ENCODE peak calls at places on chromosome 7, in eight cellular contexts. One of them, this sample, is unnamed.

GRCh38 chr7:124649397-124650029 is 116.1 kb downstream of the GPR37 start:
- DNase-seq in cardiac muscle cell: no peak
- DNase-seq in choroid plexus epithelial cell: no peak
- DNase-seq in psoas muscle: no peak
- DNase-seq in endothelial cell: no peak
- DNase-seq in neural crest cell: no peak
- DNase-seq in AG04450: no peak
- DNase-seq in H9: no peak
- DNase-seq in this sample: no peak

GRCh38 chr7:69811682-69812344 is 213.5 kb downstream of the AUTS2 start:
- DNase-seq in cardiac muscle cell: no peak
- DNase-seq in choroid plexus epithelial cell: no peak
- DNase-seq in psoas muscle: no peak
- DNase-seq in endothelial cell: no peak
- DNase-seq in neural crest cell: no peak
- DNase-seq in AG04450: no peak
- DNase-seq in H9: no peak
- DNase-seq in this sample: no peak

GRCh38 chr7:132580717-132581285 is 4.5 kb upstream of the PLXNA4 start:
- DNase-seq in cardiac muscle cell: peak
- DNase-seq in choroid plexus epithelial cell: peak
- DNase-seq in psoas muscle: peak
- DNase-seq in endothelial cell: peak
- DNase-seq in neural crest cell: peak
- DNase-seq in AG04450: peak
- DNase-seq in H9: peak
- DNase-seq in this sample: peak

GRCh38 chr7:24213311-24213710 is 70.7 kb upstream of the NPY start:
- DNase-seq in cardiac muscle cell: peak
- DNase-seq in choroid plexus epithelial cell: no peak
- DNase-seq in psoas muscle: no peak
- DNase-seq in endothelial cell: no peak
- DNase-seq in neural crest cell: no peak
- DNase-seq in AG04450: no peak
- DNase-seq in H9: no peak
- DNase-seq in this sample: no peak

GRCh38 chr7:149777551-149778326 is 4.4 kb upstream of the ZNF467 start:
- DNase-seq in cardiac muscle cell: no peak
- DNase-seq in choroid plexus epithelial cell: no peak
- DNase-seq in psoas muscle: no peak
- DNase-seq in endothelial cell: no peak
- DNase-seq in neural crest cell: no peak
- DNase-seq in AG04450: no peak
- DNase-seq in H9: no peak
- DNase-seq in this sample: no peak

GRCh38 chr7:133601607-133602006 is 348.7 kb downstream of the EXOC4 start:
- DNase-seq in cardiac muscle cell: no peak
- DNase-seq in choroid plexus epithelial cell: no peak
- DNase-seq in psoas muscle: no peak
- DNase-seq in endothelial cell: no peak
- DNase-seq in neural crest cell: no peak
- DNase-seq in AG04450: no peak
- DNase-seq in H9: no peak
- DNase-seq in this sample: no peak

GRCh38 chr7:103915958-103916357 is 73.5 kb downstream of the RELN start:
- DNase-seq in cardiac muscle cell: no peak
- DNase-seq in choroid plexus epithelial cell: peak
- DNase-seq in psoas muscle: no peak
- DNase-seq in endothelial cell: no peak
- DNase-seq in neural crest cell: no peak
- DNase-seq in AG04450: no peak
- DNase-seq in H9: no peak
- DNase-seq in this sample: peak

GRCh38 chr7:17489987-17490386 is 191.5 kb downstream of the AHR start:
- DNase-seq in cardiac muscle cell: no peak
- DNase-seq in choroid plexus epithelial cell: no peak
- DNase-seq in psoas muscle: no peak
- DNase-seq in endothelial cell: no peak
- DNase-seq in neural crest cell: no peak
- DNase-seq in AG04450: no peak
- DNase-seq in H9: no peak
- DNase-seq in this sample: peak

GRCh38 chr7:158126661-158127060 is 461.0 kb downstream of the PTPRN2 start:
- DNase-seq in cardiac muscle cell: no peak
- DNase-seq in choroid plexus epithelial cell: no peak
- DNase-seq in psoas muscle: peak
- DNase-seq in endothelial cell: no peak
- DNase-seq in neural crest cell: no peak
- DNase-seq in AG04450: no peak
- DNase-seq in H9: no peak
- DNase-seq in this sample: no peak

GRCh38 chr7:93016681-93017349 is 101.0 kb downstream of the SAMD9 start:
- DNase-seq in cardiac muscle cell: no peak
- DNase-seq in choroid plexus epithelial cell: no peak
- DNase-seq in psoas muscle: no peak
- DNase-seq in endothelial cell: no peak
- DNase-seq in neural crest cell: no peak
- DNase-seq in AG04450: no peak
- DNase-seq in H9: no peak
- DNase-seq in this sample: no peak

GRCh38 chr7:44634187-44634838 is 27.9 kb downstream of the OGDH start:
- DNase-seq in cardiac muscle cell: no peak
- DNase-seq in choroid plexus epithelial cell: no peak
- DNase-seq in psoas muscle: no peak
- DNase-seq in endothelial cell: no peak
- DNase-seq in neural crest cell: no peak
- DNase-seq in AG04450: no peak
- DNase-seq in H9: no peak
- DNase-seq in this sample: no peak

DNA sequence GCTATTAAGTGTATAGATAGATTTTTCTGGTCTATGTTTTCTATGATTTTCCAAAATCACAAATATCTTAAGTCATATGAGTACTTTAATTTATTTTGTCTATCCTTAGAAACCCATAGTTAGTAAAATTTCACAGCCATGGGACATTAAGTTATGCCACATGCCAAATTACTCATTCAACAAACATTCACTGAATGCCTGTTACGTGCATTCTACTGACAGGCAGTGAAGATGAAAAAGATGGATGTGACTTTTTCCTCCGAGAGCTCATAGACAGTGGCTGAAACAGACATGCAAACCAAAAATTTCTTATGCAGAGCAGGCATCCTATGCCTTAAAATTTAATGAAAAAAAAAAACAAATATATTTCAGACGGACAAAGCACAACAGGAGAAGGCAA is 84.9 kb downstream of the CHRM2 start:
- DNase-seq in cardiac muscle cell: no peak
- DNase-seq in choroid plexus epithelial cell: peak
- DNase-seq in psoas muscle: no peak
- DNase-seq in endothelial cell: no peak
- DNase-seq in neural crest cell: no peak
- DNase-seq in AG04450: peak
- DNase-seq in H9: no peak
- DNase-seq in this sample: peak
- TF ChIP-seq CTCF in cardiac muscle cell: no peak
- TF ChIP-seq CTCF in choroid plexus epithelial cell: no peak
- TF ChIP-seq CTCF in psoas muscle: no peak
- TF ChIP-seq CTCF in endothelial cell: no peak
- TF ChIP-seq CTCF in neural crest cell: no peak
- TF ChIP-seq CTCF in AG04450: no peak
- TF ChIP-seq CTCF in H9: no peak
- TF ChIP-seq CTCF in this sample: no peak

DNA sequence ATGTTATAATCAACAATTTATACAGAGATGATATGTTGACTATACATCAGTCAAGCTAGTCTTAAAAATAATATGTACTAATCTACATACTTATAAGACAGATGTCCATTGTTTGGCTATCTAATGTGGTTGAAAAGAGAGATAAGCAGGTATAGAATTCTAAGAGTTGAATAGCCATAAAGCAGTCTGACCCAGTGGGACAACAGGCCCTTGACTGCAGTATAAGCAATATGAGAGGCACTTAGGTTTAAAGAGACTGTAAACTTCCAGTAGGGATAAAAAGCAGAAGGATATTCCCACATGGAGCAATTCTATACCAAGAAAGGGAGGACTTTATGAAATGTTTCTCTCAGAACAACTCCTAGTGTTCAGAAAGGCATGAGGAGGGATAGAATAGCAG is 139.3 kb downstream of the ELAPOR2 start:
- DNase-seq in cardiac muscle cell: no peak
- DNase-seq in choroid plexus epithelial cell: no peak
- DNase-seq in psoas muscle: no peak
- DNase-seq in endothelial cell: no peak
- DNase-seq in neural crest cell: no peak
- DNase-seq in AG04450: no peak
- DNase-seq in H9: no peak
- DNase-seq in this sample: no peak
- TF ChIP-seq CTCF in cardiac muscle cell: no peak
- TF ChIP-seq CTCF in choroid plexus epithelial cell: no peak
- TF ChIP-seq CTCF in psoas muscle: no peak
- TF ChIP-seq CTCF in endothelial cell: no peak
- TF ChIP-seq CTCF in neural crest cell: no peak
- TF ChIP-seq CTCF in AG04450: no peak
- TF ChIP-seq CTCF in H9: no peak
- TF ChIP-seq CTCF in this sample: no peak

GRCh38 chr7:139361523-139361922 is 1.8 kb downstream of the LUC7L2 start:
- DNase-seq in cardiac muscle cell: no peak
- DNase-seq in choroid plexus epithelial cell: no peak
- DNase-seq in psoas muscle: no peak
- DNase-seq in endothelial cell: no peak
- DNase-seq in neural crest cell: no peak
- DNase-seq in AG04450: no peak
- DNase-seq in H9: no peak
- DNase-seq in this sample: no peak

GRCh38 chr7:139358541-139359365 is 941 bp upstream of the LUC7L2 start:
- DNase-seq in cardiac muscle cell: no peak
- DNase-seq in choroid plexus epithelial cell: peak
- DNase-seq in psoas muscle: no peak
- DNase-seq in endothelial cell: no peak
- DNase-seq in neural crest cell: no peak
- DNase-seq in AG04450: no peak
- DNase-seq in H9: no peak
- DNase-seq in this sample: peak

GRCh38 chr7:139360948-139361307 is 1.2 kb downstream of the LUC7L2 start:
- DNase-seq in cardiac muscle cell: no peak
- DNase-seq in choroid plexus epithelial cell: no peak
- DNase-seq in psoas muscle: no peak
- DNase-seq in endothelial cell: no peak
- DNase-seq in neural crest cell: no peak
- DNase-seq in AG04450: no peak
- DNase-seq in H9: no peak
- DNase-seq in this sample: no peak

GRCh38 chr7:139360210-139360947 is 685 bp downstream of the LUC7L2 start:
- DNase-seq in cardiac muscle cell: peak
- DNase-seq in choroid plexus epithelial cell: peak
- DNase-seq in psoas muscle: peak
- DNase-seq in endothelial cell: peak
- DNase-seq in neural crest cell: peak
- DNase-seq in AG04450: peak
- DNase-seq in H9: peak
- DNase-seq in this sample: peak

DNA sequence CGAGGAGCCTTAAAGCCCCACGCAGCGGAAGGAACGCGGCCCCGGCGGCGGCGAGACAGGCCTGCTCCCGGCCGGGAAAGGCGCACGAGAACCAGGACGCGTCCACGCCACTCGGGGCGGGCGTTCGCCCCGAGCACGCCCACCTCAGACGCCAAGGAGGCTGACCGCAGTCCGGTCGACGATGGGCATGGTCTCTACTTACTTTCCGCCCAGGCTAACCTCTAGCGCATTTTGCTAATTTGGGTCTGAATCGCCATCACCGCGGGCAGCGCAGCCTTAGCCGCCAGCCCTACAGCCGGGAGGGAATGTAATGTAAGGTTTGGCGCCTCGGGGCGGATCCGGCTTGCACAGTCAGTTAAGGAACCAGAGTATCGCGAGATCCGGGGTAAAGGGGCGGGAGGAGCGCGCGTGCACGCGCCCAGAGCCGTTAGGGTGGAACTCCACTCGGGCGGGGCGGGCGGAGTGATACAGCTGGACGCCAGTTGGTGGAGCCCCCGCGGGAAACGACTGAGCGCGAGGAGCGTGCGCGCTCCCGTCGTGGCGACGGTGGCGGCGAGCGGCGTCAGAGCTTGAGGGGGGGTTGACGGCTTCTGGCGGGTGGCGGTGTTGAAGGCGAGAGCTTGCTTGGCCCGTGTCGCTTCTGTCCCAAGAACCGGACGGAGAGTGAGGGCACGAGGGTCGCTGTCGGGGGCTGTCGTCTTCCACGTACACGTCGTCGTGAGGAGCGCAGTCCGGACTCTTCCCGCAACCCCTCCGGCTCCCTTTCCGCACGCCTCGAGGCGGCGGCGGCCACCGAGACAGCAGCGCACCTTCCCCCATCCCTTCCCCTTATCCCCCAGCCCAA is at the start of gene LUC7L2:
- DNase-seq in cardiac muscle cell: peak
- DNase-seq in choroid plexus epithelial cell: peak
- DNase-seq in psoas muscle: peak
- DNase-seq in endothelial cell: peak
- DNase-seq in neural crest cell: peak
- DNase-seq in AG04450: peak
- DNase-seq in H9: peak
- DNase-seq in this sample: peak
- TF ChIP-seq CTCF in cardiac muscle cell: no peak
- TF ChIP-seq CTCF in choroid plexus epithelial cell: peak
- TF ChIP-seq CTCF in psoas muscle: no peak
- TF ChIP-seq CTCF in endothelial cell: no peak
- TF ChIP-seq CTCF in neural crest cell: no peak
- TF ChIP-seq CTCF in AG04450: no peak
- TF ChIP-seq CTCF in H9: no peak
- TF ChIP-seq CTCF in this sample: no peak

DNA sequence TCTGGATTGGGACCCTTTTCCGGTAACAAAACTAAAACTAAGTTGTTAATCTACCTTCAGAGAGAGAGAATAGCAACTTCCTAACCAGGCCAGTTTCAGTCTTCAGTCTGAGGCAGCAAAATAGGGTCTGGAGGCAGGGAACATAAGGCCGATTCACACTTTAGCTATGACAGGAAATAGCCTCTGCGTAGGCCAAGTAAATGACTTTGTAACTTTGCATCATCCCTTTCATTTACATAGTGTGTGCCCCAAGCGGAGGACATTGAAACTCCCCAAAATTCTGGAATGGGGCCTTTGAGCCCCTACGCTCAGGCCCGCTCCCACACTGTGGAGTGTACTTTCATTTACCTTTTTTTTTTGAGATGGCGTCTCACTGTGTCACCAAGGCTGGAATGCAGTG is 1.7 kb upstream of the UPP1 start:
- DNase-seq in cardiac muscle cell: no peak
- DNase-seq in choroid plexus epithelial cell: peak
- DNase-seq in psoas muscle: no peak
- DNase-seq in endothelial cell: no peak
- DNase-seq in neural crest cell: no peak
- DNase-seq in AG04450: no peak
- DNase-seq in H9: no peak
- DNase-seq in this sample: peak
- TF ChIP-seq CTCF in cardiac muscle cell: peak
- TF ChIP-seq CTCF in choroid plexus epithelial cell: no peak
- TF ChIP-seq CTCF in psoas muscle: no peak
- TF ChIP-seq CTCF in endothelial cell: no peak
- TF ChIP-seq CTCF in neural crest cell: no peak
- TF ChIP-seq CTCF in AG04450: no peak
- TF ChIP-seq CTCF in H9: no peak
- TF ChIP-seq CTCF in this sample: no peak